ENCODE peak calls at places on chromosomes 5 and 9, in five cellular contexts. U is endodermal cell, D is tibial artery, J is neural progenitor cell, Z is pancreas. F is an unnamed sample. For H3K27me3, the result is how much of the 10 kb centered on the place peaks cover.

GRCh38 chr5:148382961-148383360 is 797 bp upstream of the FBXO38 start:
- DNase-seq in J (no peak), Z (no peak), D (no peak), U (no peak), F (no peak)

GRCh38 chr9:84671651-84672467 is 2.3 kb downstream of the NTRK2 start:
- DNase-seq in D (no peak), J (no peak), Z (no peak), U (no peak), F (no peak)

GRCh38 chr5:62597314-62597713 is 18.7 kb downstream of the LRRC70 start:
- DNase-seq in Z (no peak), D (no peak), J (no peak), U (no peak), F (no peak)

GRCh38 chr9:14369011-14369410 is 55.1 kb upstream of the NFIB start:
- DNase-seq in U (no peak), Z (no peak), D (no peak), J (no peak), F (no peak)

GRCh38 chr9:133680976-133681657 is 45.0 kb downstream of the DBH start:
- DNase-seq in Z (peak), U (no peak), J (no peak), D (no peak), F (no peak)

GRCh38 chr5:150516011-150516410 is 8.1 kb downstream of the NDST1 start:
- DNase-seq in Z (peak), J (no peak), U (no peak), D (peak), F (no peak)

GRCh38 chr5:151234476-151235238 is 10.8 kb upstream of the CCDC69 start:
- DNase-seq in Z (peak), J (no peak), D (peak), U (no peak), F (peak)

GRCh38 chr9:338602-339001 is 123.9 kb downstream of the DOCK8 start:
- DNase-seq in J (no peak), D (no peak), U (no peak), Z (no peak), F (no peak)

GRCh38 chr5:54309751-54310432 is 481 bp downstream of the ARL15 start:
- DNase-seq in Z (peak), J (peak), U (peak), D (peak), F (no peak)

GRCh38 chr5:34005211-34005610 is 2.6 kb downstream of the AMACR start:
- DNase-seq in U (no peak), Z (no peak), J (no peak), D (no peak), F (no peak)

GRCh38 chr5:180988011-180988410 is 635 bp upstream of the BTNL3 start:
- DNase-seq in J (no peak), D (no peak), U (no peak), Z (no peak), F (no peak)

GRCh38 chr5:100576217-100576751 is 41.1 kb downstream of the FAM174A start:
- DNase-seq in D (no peak), Z (no peak), J (no peak), U (no peak), F (no peak)

DNA sequence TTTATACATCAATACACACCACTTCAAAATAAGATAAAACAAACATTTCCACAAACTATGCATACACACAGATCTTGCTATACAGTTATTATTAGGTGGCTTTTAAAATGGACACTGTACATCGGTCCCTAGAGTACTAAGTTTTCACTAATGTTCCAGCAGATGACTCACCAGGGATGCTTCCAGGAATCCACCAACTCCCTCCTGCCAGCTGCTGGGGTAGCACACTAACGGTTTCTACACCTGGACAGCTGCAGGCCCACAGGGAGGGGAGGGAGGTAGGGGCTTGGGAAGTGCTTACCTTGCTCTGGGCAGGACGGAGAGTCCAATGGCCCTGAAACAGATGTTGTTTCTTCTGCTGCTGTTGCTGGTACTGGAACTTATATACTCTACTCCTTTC is at the start of gene IL12B:
- DNase-seq in U (no peak), J (no peak), Z (no peak), D (no peak), F (no peak)
- H3K4me3 ChIP-seq in U (no peak), J (peak), Z (peak), D (peak), F (peak)

DNA sequence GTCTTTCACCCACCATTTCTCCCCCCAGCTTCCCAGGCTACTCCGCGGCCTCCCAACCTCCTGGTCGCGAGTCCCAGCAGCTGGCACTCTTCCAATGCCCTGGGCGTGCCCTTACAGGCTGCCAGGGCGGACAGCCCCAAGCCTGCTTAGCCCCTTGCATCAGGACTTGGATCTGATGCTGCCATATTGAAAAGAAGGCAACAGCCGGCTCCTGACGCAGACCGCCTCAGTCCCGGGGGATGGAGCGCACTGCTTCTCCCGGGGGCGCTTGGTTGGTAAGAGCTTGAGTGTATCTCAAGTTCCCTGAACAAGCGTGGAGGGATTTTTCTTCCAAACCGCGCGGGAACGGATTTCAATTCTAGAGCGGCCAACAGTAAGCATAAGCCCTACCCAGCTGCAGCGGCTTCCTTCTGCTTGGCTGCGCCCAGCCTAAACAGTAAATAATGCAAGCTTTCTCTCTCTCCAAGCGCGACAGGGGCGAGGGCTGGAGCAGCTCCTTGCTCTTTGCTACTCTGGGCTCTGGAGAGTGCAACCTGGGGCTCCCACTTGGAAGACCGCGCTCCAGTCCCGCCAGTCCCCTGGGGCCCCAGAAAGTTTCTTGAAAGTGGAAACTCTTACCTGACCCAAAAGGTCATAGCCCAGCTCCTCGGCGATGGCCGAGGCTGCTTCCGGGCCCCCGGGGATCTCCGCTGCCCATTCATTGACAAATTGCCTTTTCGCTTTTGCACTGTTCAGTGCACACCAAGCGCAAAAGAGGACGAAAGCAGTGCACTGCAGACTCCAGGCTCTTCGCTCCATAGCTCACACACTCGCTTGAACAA is 593 bp downstream of the PCSK1 start:
- DNase-seq in J (peak), D (peak), Z (peak), U (peak), F (peak)
- H3K27me3 ChIP-seq in J (half or more), D (under half), Z (under half), U (half or more), F (under half)

GRCh38 chr5:4068171-4068570 is 472.5 kb downstream of the IRX1 start:
- DNase-seq in Z (no peak), D (no peak), J (no peak), U (no peak), F (no peak)

GRCh38 chr5:4065472-4066320 is 470.1 kb downstream of the IRX1 start:
- DNase-seq in J (peak), D (no peak), U (peak), Z (no peak), F (no peak)
- TF ChIP-seq CTCF in J (no peak), D (no peak), U (peak), Z (no peak), F (no peak)

GRCh38 chr5:122129332-122129731 is at the start of gene ZNF474:
- DNase-seq in Z (no peak), D (peak), U (peak), J (peak), F (no peak)
- H3K4me3 ChIP-seq in Z (no peak), D (no peak), U (no peak), J (no peak), F (no peak)

GRCh38 chr5:44390332-44390731 is 1.1 kb upstream of the FGF10 start:
- DNase-seq in J (no peak), U (no peak), Z (peak), D (no peak), F (no peak)

GRCh38 chr5:44387911-44388310 is 1.3 kb downstream of the FGF10 start:
- DNase-seq in J (peak), U (peak), Z (peak), D (no peak), F (no peak)

GRCh38 chr5:44389410-44389879 is at the start of gene FGF10:
- DNase-seq in J (peak), D (peak), Z (peak), U (peak), F (no peak)

GRCh38 chr5:44387391-44387790 is 1.8 kb downstream of the FGF10 start:
- DNase-seq in D (no peak), U (no peak), J (peak), Z (no peak), F (no peak)

DNA sequence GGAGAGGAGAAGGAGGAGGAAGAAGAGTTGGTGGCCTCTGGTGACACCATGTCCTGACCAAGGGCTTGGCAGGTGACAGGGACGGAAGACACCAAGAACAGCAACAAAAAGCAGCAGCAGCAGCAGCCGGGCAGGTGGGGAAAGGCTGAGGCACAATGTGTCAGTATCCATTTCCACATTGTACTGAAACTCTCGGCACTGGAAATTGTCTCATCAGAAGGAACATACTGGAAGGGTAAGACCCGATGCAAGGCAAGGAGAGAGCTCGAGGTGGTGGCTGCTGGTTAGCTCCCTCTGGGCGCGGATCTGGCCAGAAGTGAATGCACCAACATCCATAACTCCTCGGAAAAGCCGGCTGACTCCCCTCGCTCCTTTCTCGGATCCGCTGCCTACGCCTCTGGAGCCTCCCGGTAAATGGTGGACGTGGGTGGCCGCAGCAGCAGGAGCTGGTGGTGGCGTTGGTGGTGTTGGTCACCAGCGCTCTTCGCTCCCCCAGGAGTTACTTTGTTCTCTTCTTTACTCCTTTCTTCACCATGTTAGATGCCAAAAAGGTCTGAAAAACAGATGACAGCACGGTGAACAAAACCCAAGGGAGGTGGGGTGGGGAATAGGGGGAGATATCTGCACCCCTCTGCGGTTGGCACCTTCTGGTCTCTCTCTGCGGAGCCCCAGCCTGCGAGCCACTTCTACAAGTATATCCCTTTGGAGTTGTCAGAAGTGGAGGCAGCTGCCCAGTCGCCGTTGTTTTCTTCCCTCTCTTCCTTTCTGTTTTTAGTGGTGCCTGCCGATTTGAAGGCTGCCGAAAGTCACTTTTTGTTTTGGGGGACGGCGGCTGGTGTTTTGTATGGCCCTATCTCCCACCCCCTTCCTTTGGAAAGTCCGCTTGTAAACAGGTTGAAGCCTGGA is 463 bp downstream of the FGF10 start:
- DNase-seq in D (peak), U (peak), J (peak), Z (peak), F (no peak)
- H3K27me3 ChIP-seq in D (under half), U (under half), J (half or more), Z (under half), F (under half)

GRCh38 chr5:134741052-134741451 is 2.7 kb downstream of the CAMLG start:
- DNase-seq in Z (no peak), U (no peak), D (no peak), J (no peak), F (no peak)

GRCh38 chr5:134735243-134735642 is 3.1 kb upstream of the CAMLG start:
- DNase-seq in J (no peak), U (no peak), Z (no peak), D (no peak), F (no peak)

GRCh38 chr5:134738963-134739661 is 764 bp downstream of the CAMLG start:
- DNase-seq in J (peak), U (peak), D (no peak), Z (no peak), F (peak)

GRCh38 chr5:134736173-134736812 is 2.1 kb upstream of the CAMLG start:
- DNase-seq in Z (no peak), U (no peak), J (no peak), D (no peak), F (no peak)

DNA sequence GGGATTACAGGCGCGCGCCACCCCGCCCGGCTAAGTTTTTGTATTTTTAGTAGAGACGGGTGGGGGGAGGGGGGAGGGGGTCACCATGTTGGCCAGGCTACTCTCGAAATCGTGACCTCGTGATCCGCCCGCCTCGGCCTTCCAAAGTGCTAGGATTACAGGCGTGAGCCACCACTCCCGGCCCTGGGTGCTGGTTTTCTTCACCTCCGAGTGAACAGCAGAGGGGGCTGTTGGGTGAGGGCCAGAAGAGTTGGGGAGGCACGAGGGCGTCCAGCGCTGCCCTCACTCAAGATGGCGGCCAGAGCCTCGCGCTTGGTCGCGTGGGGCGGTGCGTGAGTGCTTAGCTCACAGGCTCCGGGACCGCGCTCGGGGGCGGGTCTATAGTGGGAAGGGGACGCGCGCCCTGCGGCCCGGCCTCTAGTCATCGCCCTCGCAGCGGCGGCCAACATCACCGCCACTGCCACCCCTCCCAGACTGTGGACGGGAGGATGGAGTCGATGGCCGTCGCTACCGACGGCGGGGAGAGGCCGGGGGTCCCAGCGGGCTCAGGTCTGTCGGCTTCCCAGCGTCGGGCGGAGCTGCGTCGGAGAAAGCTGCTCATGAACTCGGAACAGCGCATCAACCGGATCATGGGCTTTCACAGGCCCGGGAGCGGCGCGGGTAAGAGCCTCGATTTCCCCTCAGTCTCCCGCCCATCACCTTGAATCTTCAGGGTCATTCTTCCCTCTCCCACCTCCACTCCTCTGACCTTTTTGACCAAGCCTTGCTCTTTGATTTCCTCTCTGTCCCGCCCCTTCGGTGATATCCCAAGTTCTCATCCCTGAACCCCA is at the start of gene CAMLG:
- DNase-seq in J (peak), D (peak), Z (peak), U (peak), F (peak)
- TF ChIP-seq CTCF in J (peak), D (peak), Z (no peak), U (peak), F (peak)

GRCh38 chr9:123033352-123033751 is at the start of gene GPR21:
- DNase-seq in D (no peak), Z (no peak), J (peak), U (no peak), F (no peak)

GRCh38 chr9:123031963-123032362 is 1.5 kb upstream of the GPR21 start:
- DNase-seq in D (no peak), U (no peak), J (no peak), Z (no peak), F (no peak)

GRCh38 chr9:123036886-123037540 is 3.5 kb downstream of the GPR21 start:
- DNase-seq in U (no peak), J (no peak), Z (no peak), D (no peak), F (no peak)

GRCh38 chr9:123034881-123035465 is 1.5 kb downstream of the GPR21 start:
- DNase-seq in J (no peak), D (no peak), U (no peak), Z (no peak), F (no peak)

GRCh38 chr9:123033864-123034598 is 564 bp downstream of the GPR21 start:
- DNase-seq in Z (no peak), J (no peak), D (no peak), U (no peak), F (no peak)
- H3K4me3 ChIP-seq in Z (no peak), J (peak), D (peak), U (no peak), F (no peak)